ENCODE peak calls at places on chromosome 10, in eight cellular contexts. Z, O, Y, H, B, L, D and F are unnamed samples.

GRCh38 chr10:17510242-17510908 is 56.0 kb upstream of the ST8SIA6 start:
- DNase-seq in Z (no peak), O (no peak), Y (no peak), H (no peak), B (peak), L (no peak), D (no peak), F (peak)

GRCh38 chr10:21927601-21928000 is 75.9 kb downstream of the DNAJC1 start:
- DNase-seq in Z (no peak), O (peak), Y (no peak), H (peak), B (no peak), L (peak), D (no peak), F (no peak)

GRCh38 chr10:404341-404740 is 269.1 kb downstream of the ZMYND11 start:
- DNase-seq in Z (no peak), O (peak), Y (no peak), H (no peak), B (no peak), L (no peak), D (no peak), F (no peak)

GRCh38 chr10:113441220-113441619 is 111.6 kb upstream of the HABP2 start:
- DNase-seq in Z (peak), O (peak), Y (no peak), H (no peak), B (no peak), L (no peak), D (no peak), F (no peak)

GRCh38 chr10:112221545-112221944 is 38.0 kb upstream of the GPAM start:
- DNase-seq in Z (no peak), O (no peak), Y (no peak), H (no peak), B (no peak), L (no peak), D (no peak), F (no peak)

GRCh38 chr10:93080350-93081046 is 6.8 kb downstream of the CYP26A1 start:
- DNase-seq in Z (peak), O (peak), Y (no peak), H (no peak), B (peak), L (peak), D (no peak), F (no peak)

GRCh38 chr10:107585630-107586029 is 421.1 kb upstream of the SORCS1 start:
- DNase-seq in Z (no peak), O (no peak), Y (no peak), H (peak), B (no peak), L (no peak), D (no peak), F (no peak)

GRCh38 chr10:69866246-69866687 is 64.6 kb downstream of the COL13A1 start:
- DNase-seq in Z (no peak), O (no peak), Y (no peak), H (no peak), B (no peak), L (no peak), D (no peak), F (no peak)

GRCh38 chr10:25815999-25816768 is 117.8 kb upstream of the MYO3A start:
- DNase-seq in Z (no peak), O (no peak), Y (no peak), H (no peak), B (no peak), L (peak), D (no peak), F (no peak)

GRCh38 chr10:16904619-16905018 is 87.4 kb upstream of the RSU1 start:
- DNase-seq in Z (no peak), O (no peak), Y (no peak), H (no peak), B (no peak), L (peak), D (no peak), F (no peak)

GRCh38 chr10:63261496-63261895 is 128.4 kb downstream of the NRBF2 start:
- DNase-seq in Z (no peak), O (no peak), Y (no peak), H (no peak), B (no peak), L (no peak), D (no peak), F (no peak)

GRCh38 chr10:101244321-101245050 is 15.2 kb upstream of the LBX1 start:
- DNase-seq in Z (no peak), O (peak), Y (no peak), H (no peak), B (no peak), L (peak), D (no peak), F (no peak)

GRCh38 chr10:97788552-97789442 is 17.0 kb upstream of the SFRP5 start:
- DNase-seq in Z (no peak), O (no peak), Y (no peak), H (no peak), B (no peak), L (peak), D (no peak), F (no peak)